ENCODE peak calls at places on chromosome 1, in ten cellular contexts. P is pulmonary artery endothelial cell; X is WTC11; H is activated CD4-positive, alpha-beta memory T cell treated with anti-CD3 and anti-CD28 coated beads for 36 hours; V is NCI-H774; A is activated naive CD4-positive, alpha-beta T cell treated with anti-CD3 and anti-CD28 coated beads, Interleukin-2, amount 10 ng/mL, durations not matched to agents 7 days and 5 days; Z is anterior cingulate cortex; E is kidney tubule cell; I is EH; N is head of caudate nucleus. R is an unnamed sample.

GRCh38 chr1:2861143-2861987 is 59.9 kb upstream of the TTC34 start:
- DNase-seq in I (no peak), N (no peak), A (no peak), E (no peak), V (no peak), X (no peak), P (no peak), Z (no peak), H (no peak), R (no peak)

GRCh38 chr1:241532864-241533263 is 686 bp downstream of the KMO start:
- DNase-seq in N (no peak), P (no peak), E (peak), H (peak), V (no peak), Z (no peak), A (no peak), X (no peak), I (no peak), R (no peak)

GRCh38 chr1:156540955-156541354 is 31.4 kb downstream of the IQGAP3 start:
- DNase-seq in N (no peak), Z (no peak), P (no peak), X (no peak), V (no peak), I (peak), H (no peak), A (no peak), E (peak), R (no peak)

GRCh38 chr1:163820748-163821147 is 499.0 kb downstream of the NUF2 start:
- DNase-seq in P (no peak), H (no peak), I (peak), E (no peak), Z (no peak), V (no peak), X (no peak), A (no peak), N (no peak), R (no peak)

GRCh38 chr1:109918077-109918606 is 7.5 kb downstream of the CSF1 start:
- DNase-seq in Z (no peak), N (no peak), X (no peak), H (no peak), V (no peak), P (no peak), E (no peak), I (no peak), A (no peak), R (no peak)

GRCh38 chr1:166080277-166080964 is 86.4 kb downstream of the FAM78B start:
- DNase-seq in P (no peak), N (no peak), V (no peak), A (no peak), E (no peak), X (no peak), I (no peak), H (peak), Z (no peak), R (no peak)

GRCh38 chr1:13896932-13897331 is 196.9 kb downstream of the PRDM2 start:
- DNase-seq in H (no peak), A (no peak), Z (no peak), P (no peak), V (no peak), X (no peak), I (no peak), N (no peak), E (no peak), R (no peak)

GRCh38 chr1:27099154-27099903 is 55.6 kb downstream of the SLC9A1 start:
- DNase-seq in E (peak), H (peak), Z (no peak), I (peak), X (no peak), V (no peak), N (no peak), A (no peak), P (no peak), R (no peak)

GRCh38 chr1:85465099-85465790 is at the start of gene DDAH1:
- DNase-seq in Z (peak), V (peak), H (peak), A (no peak), I (peak), X (peak), N (peak), P (no peak), E (peak), R (peak)

GRCh38 chr1:184684285-184685077 is 70.2 kb downstream of the EDEM3 start:
- DNase-seq in Z (peak), H (no peak), A (no peak), V (no peak), P (no peak), I (peak), X (no peak), N (peak), E (no peak), R (peak)

R was measured in mucosa of descending colon.